ENCODE peak calls at places on chromosomes 13 and 19, in six cellular contexts. N, M, Z, P, T and H are unnamed samples.

GRCh38 chr19:52942371-52943133 is 19.3 kb upstream of the ZNF888 start:
- DNase-seq in M (peak; percentile 97), N (peak; percentile 94), T (no peak), P (peak; percentile 85), Z (peak; percentile 95), H (peak; percentile 54)

GRCh38 chr13:32415019-32415418 is 12.9 kb downstream of the N4BP2L1 start:
- DNase-seq in T (peak; percentile 8), M (peak; percentile 49), P (no peak), Z (no peak), N (no peak), H (no peak)

GRCh38 chr13:60463787-60464186 is 66.8 kb downstream of the TDRD3 start:
- DNase-seq in Z (no peak), T (no peak), P (no peak), M (no peak), N (no peak), H (no peak)

GRCh38 chr13:52414963-52415362 is 9.0 kb upstream of the THSD1 start:
- DNase-seq in P (no peak), N (no peak), Z (no peak), T (no peak), M (no peak), H (no peak)

GRCh38 chr19:14661372-14661924 is 13.2 kb downstream of the ADGRE3 start:
- DNase-seq in M (no peak), T (no peak), N (no peak), P (no peak), Z (no peak), H (no peak)

GRCh38 chr19:40813182-40813581 is 14.2 kb downstream of the EGLN2 start:
- DNase-seq in Z (peak; percentile 53), T (no peak), M (no peak), N (no peak), P (no peak), H (no peak)

GRCh38 chr19:46297700-46298476 is 1.0 kb downstream of the HIF3A start:
- DNase-seq in N (no peak), M (no peak), P (no peak), T (no peak), Z (peak; percentile 36), H (no peak)

GRCh38 chr19:5654931-5655330 is 25.4 kb downstream of the MICOS13 start:
- DNase-seq in N (no peak), Z (no peak), P (no peak), T (no peak), M (no peak), H (no peak)

GRCh38 chr13:110758195-110758594 is 44.7 kb downstream of the ING1 start:
- DNase-seq in M (no peak), N (no peak), P (no peak), T (no peak), Z (no peak), H (no peak)

GRCh38 chr19:4436231-4436630 is 21.4 kb downstream of the UBXN6 start:
- DNase-seq in M (no peak), P (no peak), Z (no peak), T (no peak), N (no peak), H (no peak)

GRCh38 chr13:103222683-103223082 is 156.5 kb upstream of the SLC10A2 start:
- DNase-seq in Z (no peak), P (no peak), M (no peak), T (no peak), N (no peak), H (no peak)

GRCh38 chr19:1360818-1361461 is 22.8 kb upstream of the NDUFS7 start:
- DNase-seq in M (no peak), Z (no peak), N (no peak), T (no peak), P (no peak), H (no peak)

GRCh38 chr19:5345895-5346386 is 5.3 kb upstream of the PTPRS start:
- DNase-seq in T (no peak), P (no peak), N (no peak), M (peak; percentile 48), Z (no peak), H (no peak)

GRCh38 chr13:108483981-108484380 is 145.4 kb upstream of the MYO16 start:
- DNase-seq in N (no peak), T (no peak), Z (no peak), M (no peak), P (no peak), H (no peak)

GRCh38 chr13:59774511-59774911 is 389.2 kb downstream of the DIAPH3 start:
- DNase-seq in Z (no peak), N (no peak), M (no peak), P (peak; percentile 30), T (no peak), H (no peak)

GRCh38 chr13:112752711-112753541 is 63.1 kb downstream of the ATP11A start:
- DNase-seq in P (no peak), T (no peak), M (peak; percentile 55), Z (no peak), N (no peak), H (no peak)

GRCh38 chr13:29422015-29422414 is 173.5 kb downstream of the SLC7A1 start:
- DNase-seq in M (no peak), P (no peak), Z (no peak), T (no peak), N (no peak), H (no peak)

GRCh38 chr19:55516878-55517620 is 19.9 kb downstream of the SBK2 start:
- DNase-seq in P (peak; percentile 88), M (peak; percentile 94), N (peak; percentile 100), T (peak; percentile 100), Z (peak; percentile 94), H (peak; percentile 73)

GRCh38 chr13:79861731-79862130 is 380.8 kb downstream of the NDFIP2 start:
- DNase-seq in Z (no peak), M (no peak), N (no peak), T (no peak), P (no peak), H (no peak)

GRCh38 chr13:26476111-26476743 is 81.3 kb upstream of the WASF3 start:
- DNase-seq in N (no peak), Z (no peak), T (no peak), M (no peak), P (no peak), H (no peak)

GRCh38 chr19:45469835-45470146 is 2.0 kb downstream of the FOSB start:
- DNase-seq in M (peak; percentile 91), N (peak; percentile 93), P (no peak), Z (peak; percentile 93), T (no peak), H (peak; percentile 60)

GRCh38 chr13:98267080-98267912 is 90.2 kb upstream of the RNF113B start:
- DNase-seq in T (no peak), N (peak; percentile 26), M (no peak), P (no peak), Z (no peak), H (peak; percentile 5)

GRCh38 chr13:45198924-45199323 is 1.9 kb downstream of the KCTD4 start:
- DNase-seq in Z (no peak), M (no peak), N (no peak), P (no peak), T (no peak), H (no peak)

GRCh38 chr19:45528149-45528743 is 21.0 kb downstream of the VASP start:
- DNase-seq in N (no peak), T (no peak), P (no peak), Z (peak; percentile 44), M (no peak), H (no peak)

DNA sequence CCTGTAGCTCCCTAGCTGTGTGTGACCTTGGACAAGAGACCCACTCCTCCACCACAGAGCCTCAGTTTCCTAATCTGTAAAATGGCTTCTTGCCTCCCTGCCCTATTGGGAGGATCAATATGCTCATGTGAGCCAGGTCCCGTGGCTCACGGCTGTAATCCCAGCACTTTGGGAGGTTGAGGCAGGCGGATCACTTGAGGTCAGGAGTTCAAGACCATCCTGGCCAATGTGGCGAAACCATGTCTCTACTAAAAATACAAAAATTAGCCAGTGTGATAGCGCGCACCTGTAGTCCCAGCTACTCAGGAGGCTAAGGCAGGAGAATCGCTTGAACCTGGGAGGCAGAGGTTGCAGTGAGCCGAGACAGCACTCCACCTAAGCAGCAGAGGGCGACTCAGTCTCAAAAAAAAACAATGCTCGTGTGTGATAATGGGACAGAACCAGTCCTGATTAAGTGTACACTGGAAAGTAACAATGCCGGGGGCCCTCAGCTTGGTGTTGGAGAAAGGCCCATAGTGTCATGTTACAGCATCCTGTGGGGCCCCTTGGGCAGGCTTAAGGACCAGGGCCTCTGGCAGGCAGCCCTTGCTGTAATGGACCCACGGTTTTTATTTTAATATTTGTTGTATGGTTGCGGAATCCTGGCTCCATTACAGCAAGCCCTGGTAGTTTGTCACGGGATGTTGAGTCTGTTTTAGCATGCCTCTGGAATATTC is 6.8 kb downstream of the RPS11 start:
- DNase-seq in N (no peak), M (peak; percentile 60), T (peak; percentile 69), P (no peak), Z (no peak), H (no peak)
- TF ChIP-seq CTCF in N (peak; percentile 54), M (peak; percentile 48), T (peak; percentile 88), P (no peak), Z (peak; percentile 79), H (peak; percentile 54)

GRCh38 chr13:102089177-102089576 is 312.7 kb downstream of the FGF14 start:
- DNase-seq in N (no peak), T (no peak), Z (no peak), M (no peak), P (no peak), H (no peak)
- TF ChIP-seq CTCF in N (no peak), T (no peak), Z (no peak), M (no peak), P (no peak), H (no peak)

GRCh38 chr19:51111606-51112005 is 3.4 kb upstream of the CTU1 start:
- DNase-seq in Z (no peak), N (no peak), M (no peak), P (no peak), T (peak; percentile 64), H (no peak)
- TF ChIP-seq CTCF in Z (no peak), N (no peak), M (peak; percentile 20), P (no peak), T (no peak), H (no peak)

GRCh38 chr13:41311607-41312500 is 787 bp downstream of the NAA16 start:
- DNase-seq in N (peak; percentile 50), T (no peak), M (peak; percentile 64), Z (peak; percentile 26), P (peak; percentile 28), H (no peak)

GRCh38 chr13:41310963-41311606 is at the start of gene NAA16:
- DNase-seq in P (peak; percentile 92), T (peak; percentile 84), Z (peak; percentile 73), N (peak; percentile 95), M (peak; percentile 96), H (peak; percentile 64)

GRCh38 chr13:41313659-41314197 is 2.7 kb downstream of the NAA16 start:
- DNase-seq in Z (no peak), N (no peak), T (no peak), P (no peak), M (peak; percentile 19), H (no peak)

GRCh38 chr13:41315466-41316047 is 4.5 kb downstream of the NAA16 start:
- DNase-seq in Z (no peak), M (peak; percentile 25), N (no peak), P (no peak), T (no peak), H (no peak)

DNA sequence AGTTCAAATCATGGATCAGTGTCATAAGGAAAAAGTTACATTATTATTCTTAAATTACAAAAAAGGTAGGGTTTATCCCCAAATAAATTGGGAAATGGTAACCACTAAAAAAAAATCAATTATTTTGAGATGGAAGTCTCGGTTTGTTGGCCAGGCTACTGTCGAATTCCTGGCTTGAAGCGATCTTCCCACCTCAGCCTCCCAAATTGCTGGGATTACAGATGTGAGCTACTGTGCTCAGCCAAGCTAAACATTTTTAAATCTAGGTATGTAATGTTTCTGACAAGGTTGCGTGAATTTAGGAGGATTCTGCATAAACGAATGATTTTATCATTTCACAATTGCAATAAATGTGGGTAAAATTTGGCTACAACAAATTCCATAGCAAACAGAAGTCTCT is 2.0 kb downstream of the NAA16 start:
- DNase-seq in P (no peak), M (no peak), Z (no peak), N (no peak), T (no peak), H (no peak)
- TF ChIP-seq CTCF in P (no peak), M (no peak), Z (no peak), N (no peak), T (no peak), H (no peak)

GRCh38 chr19:18306903-18307681 is 15.8 kb downstream of the LSM4 start:
- DNase-seq in N (no peak), M (peak; percentile 78), P (no peak), Z (no peak), T (no peak), H (no peak)
- TF ChIP-seq CTCF in N (no peak), M (no peak), P (no peak), Z (no peak), T (no peak), H (peak; percentile 27)